ENCODE peak calls at places on chromosomes 2 and 18, in four cellular contexts. F is GM12878, L is K562, K is H1. U is an unnamed sample.

GRCh38 chr2:213609570-213610170 is 325.4 kb downstream of the SPAG16 start:
- DNase-seq in K (no peak), L (no peak), F (no peak), U (no peak)

GRCh38 chr2:108444941-108445840 is 3.8 kb upstream of the GCC2 start:
- DNase-seq in L (no peak), F (no peak), K (no peak), U (peak)

GRCh38 chr2:200614249-200614648 is 28.4 kb downstream of the AOX1 start:
- DNase-seq in K (no peak), F (no peak), L (no peak), U (no peak)

GRCh38 chr18:59323931-59324622 is 5.6 kb upstream of the CPLX4 start:
- DNase-seq in L (no peak), F (no peak), K (no peak), U (no peak)

GRCh38 chr2:202346180-202346579 is 29.9 kb upstream of the BMPR2 start:
- DNase-seq in L (no peak), F (no peak), K (no peak), U (no peak)

GRCh38 chr2:136310005-136310495 is 192.1 kb upstream of the CXCR4 start:
- DNase-seq in L (no peak), K (no peak), F (peak), U (no peak)

GRCh38 chr2:230162981-230163380 is 56.8 kb downstream of the SP110 start:
- DNase-seq in F (no peak), L (no peak), K (no peak), U (no peak)

GRCh38 chr2:60867848-60868247 is 13.5 kb upstream of the REL start:
- DNase-seq in L (no peak), K (no peak), F (no peak), U (no peak)

GRCh38 chr18:61336766-61337165 is 3.5 kb downstream of the CDH20 start:
- DNase-seq in F (no peak), L (no peak), K (no peak), U (no peak)

GRCh38 chr2:152426801-152427200 is 91.8 kb downstream of the FMNL2 start:
- DNase-seq in K (no peak), L (no peak), F (no peak), U (no peak)

GRCh38 chr2:69366-70344 is 23.4 kb upstream of the FAM110C start:
- DNase-seq in L (peak), F (no peak), K (no peak), U (no peak)

DNA sequence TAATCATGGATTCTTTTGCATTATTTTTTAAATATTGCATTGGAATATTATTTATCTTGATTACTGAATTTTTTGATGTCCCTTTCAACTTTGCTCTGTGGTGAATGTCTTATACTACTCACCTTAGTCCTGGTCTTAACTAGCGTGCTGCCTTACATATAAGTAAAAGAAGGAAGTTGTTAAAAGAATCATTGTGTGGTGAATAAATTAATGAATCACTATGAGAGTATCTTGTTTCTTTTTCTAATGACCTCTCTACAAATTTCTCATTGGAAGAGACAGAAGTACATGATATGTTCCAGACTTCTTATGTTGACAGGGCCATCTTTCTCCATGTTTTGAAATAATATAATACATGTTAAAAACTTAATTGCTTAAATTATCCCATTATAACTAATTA is 432.6 kb upstream of the MMADHC start:
- DNase-seq in F (no peak), L (no peak), K (no peak), U (no peak)
- TF ChIP-seq NRF1 in F (no peak), L (no peak), K (no peak), U (no peak)

GRCh38 chr18:13241893-13242175 is 23.3 kb downstream of the LDLRAD4 start:
- DNase-seq in K (no peak), L (no peak), F (no peak), U (no peak)
- TF ChIP-seq NRF1 in K (no peak), L (no peak), F (no peak), U (no peak)

GRCh38 chr2:9260411-9261037 is 53.9 kb downstream of the ASAP2 start:
- DNase-seq in K (no peak), F (no peak), L (no peak), U (no peak)
- TF ChIP-seq NRF1 in K (no peak), F (no peak), L (no peak), U (no peak)

GRCh38 chr2:1169291-1169949 is 218.8 kb downstream of the SNTG2 start:
- DNase-seq in L (no peak), F (no peak), K (no peak), U (no peak)
- TF ChIP-seq NRF1 in L (no peak), F (no peak), K (no peak), U (no peak)

GRCh38 chr2:237290249-237290648 is 123.7 kb downstream of the COL6A3 start:
- DNase-seq in F (no peak), L (no peak), K (no peak), U (no peak)
- TF ChIP-seq NRF1 in F (no peak), L (no peak), K (no peak), U (no peak)

GRCh38 chr2:95025406-95026319 is at the start of gene MAL:
- DNase-seq in L (no peak), F (no peak), K (no peak), U (peak)
- TF ChIP-seq NRF1 in L (no peak), F (peak), K (no peak), U (no peak)

DNA sequence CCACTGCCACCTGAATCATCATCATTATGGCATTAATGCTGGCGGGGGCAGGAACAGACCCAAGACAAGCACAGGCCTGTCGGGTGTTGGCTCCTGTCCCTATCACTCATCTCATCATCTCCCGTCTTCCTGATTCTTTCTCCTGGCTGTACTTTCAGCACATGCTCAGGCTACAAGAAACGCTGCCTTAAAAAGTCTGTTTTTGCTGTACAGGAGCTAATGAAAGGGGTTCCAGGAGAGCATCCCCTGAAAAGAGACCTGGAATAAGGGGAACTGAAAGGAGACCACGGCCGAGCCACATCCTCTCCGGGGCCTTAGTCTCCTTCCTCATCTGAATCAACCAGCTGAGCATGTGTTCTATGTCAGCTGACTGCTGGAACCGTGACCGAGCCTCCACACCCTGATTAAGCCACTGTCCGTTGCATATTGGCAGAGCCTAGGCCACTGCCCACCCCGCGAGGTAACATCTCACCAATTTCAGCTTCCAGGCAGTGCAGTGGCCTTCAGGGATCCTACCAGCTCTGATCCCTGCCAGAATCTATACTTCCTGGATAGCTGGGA is 62.6 kb downstream of the DNMT3A start:
- DNase-seq in K (no peak), L (no peak), F (peak), U (no peak)
- TF ChIP-seq NRF1 in K (no peak), L (no peak), F (no peak), U (no peak)

GRCh38 chr2:63780483-63781155 is 61.1 kb upstream of the UGP2 start:
- DNase-seq in K (no peak), F (no peak), L (no peak), U (no peak)
- TF ChIP-seq NRF1 in K (no peak), F (no peak), L (no peak), U (no peak)

GRCh38 chr2:74457129-74457548 is 1.1 kb upstream of the WBP1 start:
- DNase-seq in K (no peak), L (no peak), F (no peak), U (no peak)
- TF ChIP-seq NRF1 in K (no peak), L (no peak), F (no peak), U (no peak)

U was measured in SK-N-SH.